ENCODE peak calls at places on chromosomes 16 and 17, in four cellular contexts. I is neural progenitor cell, X is mesenchymal stem cell, E is pancreas. G is an unnamed sample.
A peak's percentile ranks its signal among the peaks of the same experiment; 100 is the strongest.

GRCh38 chr17:65407017-65407416 is 154.4 kb downstream of the AXIN2 start:
- DNase-seq in I (no peak), X (no peak), E (no peak), G (no peak)

GRCh38 chr17:4204676-4205075 is 59.1 kb downstream of the ANKFY1 start:
- DNase-seq in I (no peak), X (peak; percentile 52), E (no peak), G (no peak)

GRCh38 chr17:80772906-80773242 is 218.8 kb upstream of the CHMP6 start:
- DNase-seq in I (no peak), X (no peak), E (no peak), G (peak; percentile 20)

GRCh38 chr16:85395207-85395912 is 217.8 kb upstream of the GSE1 start:
- DNase-seq in I (no peak), X (peak; percentile 99), E (peak; percentile 81), G (peak; percentile 85)

GRCh38 chr17:69084911-69085310 is 24.2 kb upstream of the ABCA9 start:
- DNase-seq in I (peak; percentile 68), X (peak; percentile 16), E (peak; percentile 38), G (no peak)

GRCh38 chr16:84851192-84852127 is 31.7 kb downstream of the CRISPLD2 start:
- DNase-seq in I (no peak), X (peak; percentile 87), E (no peak), G (no peak)

GRCh38 chr16:1830213-1830612 is 3.2 kb downstream of the FAHD1 start:
- DNase-seq in I (no peak), X (no peak), E (no peak), G (no peak)

GRCh38 chr16:87203060-87203656 is 114.0 kb downstream of the C16orf95 start:
- DNase-seq in I (peak; percentile 90), X (peak; percentile 88), E (no peak), G (no peak)

GRCh38 chr17:16419929-16420271 is 4.5 kb downstream of the TRPV2 start:
- DNase-seq in I (no peak), X (peak; percentile 92), E (no peak), G (no peak)

GRCh38 chr16:75254359-75254837 is 3.0 kb upstream of the BCAR1 start:
- DNase-seq in I (no peak), X (peak; percentile 99), E (no peak), G (peak; percentile 70)

GRCh38 chr16:85089485-85089884 is 22.8 kb downstream of the CIBAR2 start:
- DNase-seq in I (no peak), X (no peak), E (peak; percentile 70), G (peak; percentile 49)

GRCh38 chr16:3259829-3260228 is 3.4 kb upstream of the MEFV start:
- DNase-seq in I (no peak), X (no peak), E (no peak), G (no peak)

GRCh38 chr17:37312137-37312923 is 63.5 kb upstream of the C17orf78 start:
- DNase-seq in I (no peak), X (peak; percentile 53), E (no peak), G (no peak)

GRCh38 chr17:39165178-39165843 is 650 bp downstream of the ARL5C start:
- DNase-seq in I (peak; percentile 22), X (no peak), E (peak; percentile 67), G (no peak)

GRCh38 chr16:31072540-31073072 is 1.4 kb downstream of the ZNF668 start:
- DNase-seq in I (peak; percentile 39), X (peak; percentile 75), E (no peak), G (no peak)

GRCh38 chr16:46783800-46784199 is 35.7 kb upstream of the MYLK3 start:
- DNase-seq in I (no peak), X (no peak), E (no peak), G (no peak)

GRCh38 chr16:75304521-75305363 is 53.3 kb upstream of the BCAR1 start:
- DNase-seq in I (no peak), X (peak; percentile 96), E (peak; percentile 88), G (peak; percentile 67)

GRCh38 chr16:4179763-4180260 is 62.1 kb downstream of the SRL start:
- DNase-seq in I (no peak), X (peak; percentile 23), E (no peak), G (no peak)

GRCh38 chr16:2968738-2969544 is at the start of gene PAQR4:
- DNase-seq in I (peak; percentile 98), X (peak; percentile 88), E (peak; percentile 95), G (peak; percentile 98)

GRCh38 chr17:17921192-17922082 is 50.8 kb downstream of the TOM1L2 start:
- DNase-seq in I (peak; percentile 77), X (peak; percentile 81), E (no peak), G (no peak)

GRCh38 chr17:66094727-66095126 is 97.2 kb downstream of the CEP112 start:
- DNase-seq in I (no peak), X (no peak), E (no peak), G (no peak)

GRCh38 chr16:15636392-15636873 is 6.5 kb downstream of the MARF1 start:
- DNase-seq in I (no peak), X (no peak), E (no peak), G (no peak)

GRCh38 chr16:2520784-2521577 is 810 bp downstream of the AMDHD2 start:
- DNase-seq in I (peak; percentile 53), X (peak; percentile 57), E (peak; percentile 78), G (peak; percentile 89)

GRCh38 chr17:79028496-79029326 is 4.7 kb downstream of the C1QTNF1 start:
- DNase-seq in I (no peak), X (no peak), E (no peak), G (no peak)

GRCh38 chr16:84785843-84786538 is 33.8 kb upstream of the CRISPLD2 start:
- DNase-seq in I (no peak), X (peak; percentile 31), E (peak; percentile 89), G (peak; percentile 56)

GRCh38 chr17:9644910-9645751 is at the start of gene USP43:
- DNase-seq in I (peak; percentile 41), X (peak; percentile 50), E (peak; percentile 88), G (peak; percentile 89)

GRCh38 chr17:17516315-17516930 is 20.2 kb upstream of the RASD1 start:
- DNase-seq in I (no peak), X (peak; percentile 8), E (peak; percentile 52), G (no peak)

GRCh38 chr17:57541472-57542394 is 203.4 kb downstream of the CCDC182 start:
- DNase-seq in I (no peak), X (peak; percentile 96), E (no peak), G (no peak)

DNA sequence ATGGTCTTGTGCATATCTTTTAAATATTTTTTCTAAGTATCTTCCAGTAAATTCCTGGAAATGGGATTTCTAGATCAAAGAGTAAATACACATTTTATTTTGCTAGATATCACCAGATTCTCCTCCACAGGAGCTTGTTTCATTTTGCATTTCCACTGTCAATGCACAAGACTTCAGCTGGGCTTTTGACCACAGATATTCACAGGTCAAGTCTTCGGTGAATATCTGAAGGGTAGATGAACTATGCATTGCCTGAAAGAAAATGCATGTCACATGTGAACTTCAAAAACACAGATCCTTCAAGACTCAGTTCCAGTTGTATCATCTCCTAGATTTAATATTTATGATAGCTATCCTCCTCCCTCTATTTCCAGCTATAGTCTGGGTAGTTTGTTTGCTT is 963.6 kb upstream of the GOT2 start:
- DNase-seq in I (no peak), X (no peak), E (no peak), G (no peak)
- H3K4me1 ChIP-seq in I (peaks cover 7% of the 10 kb centered on the region), X (no peaks in the 10 kb centered on the region), E (no peaks in the 10 kb centered on the region), G (no peaks in the 10 kb centered on the region)

DNA sequence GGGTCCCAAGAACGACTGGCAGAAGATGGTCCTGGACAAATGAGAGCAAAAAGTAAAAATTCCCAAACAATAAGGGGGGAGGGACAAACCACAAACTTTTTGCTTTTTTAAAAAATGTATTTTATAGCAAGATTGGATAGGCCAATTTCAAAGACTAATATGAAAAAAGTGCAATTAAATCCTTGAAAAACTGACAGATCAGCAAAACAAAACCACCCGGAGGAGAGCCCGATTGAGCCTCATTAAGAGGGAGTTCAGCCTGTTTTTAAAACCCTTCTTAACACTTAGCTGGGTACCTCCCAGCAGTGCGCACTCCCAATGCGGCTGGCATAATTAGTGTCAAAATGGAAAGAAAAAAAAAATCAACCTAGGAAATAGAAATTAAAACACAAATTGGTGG is 193.4 kb downstream of the ZFHX3 start:
- DNase-seq in I (no peak), X (no peak), E (no peak), G (no peak)
- H3K4me3 ChIP-seq in I (no peak overlapping the region), X (no peak overlapping the region), E (no peak overlapping the region), G (no peak overlapping the region)

GRCh38 chr17:49214665-49215360 is 4.3 kb downstream of the ABI3 start:
- DNase-seq in I (no peak), X (no peak), E (peak; percentile 80), G (peak; percentile 49)

GRCh38 chr17:49210158-49211029 is at the start of the genes ABI3 and GNGT2:
- DNase-seq in I (no peak), X (peak; percentile 83), E (no peak), G (peak; percentile 58)

GRCh38 chr17:49216482-49216881 is 6.0 kb downstream of the ABI3 start:
- DNase-seq in I (no peak), X (no peak), E (no peak), G (no peak)

GRCh38 chr17:49213803-49214202 is 3.3 kb downstream of the ABI3 start:
- DNase-seq in I (no peak), X (no peak), E (no peak), G (no peak)

DNA sequence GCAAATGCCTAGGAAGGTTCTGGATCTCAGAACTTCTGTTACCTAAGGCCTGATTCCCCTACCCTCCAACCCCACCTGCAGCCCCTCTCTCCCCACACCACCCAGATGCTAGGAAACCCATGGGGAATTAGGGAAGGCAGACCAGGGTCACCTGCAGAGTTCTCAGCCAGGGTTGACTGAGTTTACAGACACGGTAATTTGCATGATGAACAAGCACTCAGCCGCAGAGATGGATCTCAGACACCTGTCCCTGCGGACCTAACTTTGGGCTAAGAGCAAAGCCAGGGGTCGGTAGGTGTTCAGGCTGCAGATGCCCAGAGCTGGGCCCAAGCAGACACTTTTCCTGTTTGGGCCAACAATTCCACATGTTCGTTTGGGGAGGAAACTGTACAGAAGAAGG is 2.9 kb downstream of the ABI3 start:
- DNase-seq in I (no peak), X (no peak), E (no peak), G (no peak)
- H3K4me1 ChIP-seq in I (peaks cover 12% of the 10 kb centered on the region), X (peaks cover 20% of the 10 kb centered on the region), E (no peaks in the 10 kb centered on the region), G (peaks cover 90% of the 10 kb centered on the region)

GRCh38 chr17:82926716-82927115 is 86.9 kb upstream of the ZNF750 start:
- DNase-seq in I (no peak), X (no peak), E (peak; percentile 54), G (no peak)
- H3K4me3 ChIP-seq in I (no peak overlapping the region), X (no peak overlapping the region), E (no peak overlapping the region), G (no peak overlapping the region)

GRCh38 chr16:79597277-79597676 is 3.3 kb downstream of the MAF start:
- DNase-seq in I (no peak), X (no peak), E (no peak), G (no peak)

GRCh38 chr16:79595916-79596450 is 4.6 kb downstream of the MAF start:
- DNase-seq in I (no peak), X (no peak), E (no peak), G (no peak)

GRCh38 chr16:79598341-79599181 is 2.0 kb downstream of the MAF start:
- DNase-seq in I (peak; percentile 87), X (peak; percentile 76), E (peak; percentile 75), G (peak; percentile 83)

GRCh38 chr16:79599256-79599836 is 1.2 kb downstream of the MAF start:
- DNase-seq in I (peak; percentile 74), X (no peak), E (peak; percentile 82), G (peak; percentile 82)

GRCh38 chr16:79597775-79598174 is 2.8 kb downstream of the MAF start:
- DNase-seq in I (no peak), X (peak; percentile 9), E (no peak), G (no peak)
- H3K4me1 ChIP-seq in I (peaks cover 45% of the 10 kb centered on the region), X (peaks cover 1% of the 10 kb centered on the region), E (no peaks in the 10 kb centered on the region), G (peaks cover 30% of the 10 kb centered on the region)